ENCODE peak calls at places on chromosomes 1 and 21, in four cellular contexts. W, T, U and P are unnamed samples.

GRCh38 chr1:63615809-63616420 is 22.7 kb downstream of the PGM1 start:
- DNase-seq in U (peak; percentile 58), T (peak; percentile 67), W (peak; percentile 61), P (peak; percentile 38)

GRCh38 chr1:182080955-182081582 is 19.6 kb upstream of the ZNF648 start:
- DNase-seq in T (peak; percentile 13), U (no peak), W (peak; percentile 59), P (peak; percentile 48)

GRCh38 chr1:180252638-180253536 is 22.8 kb downstream of the LHX4 start:
- DNase-seq in U (peak; percentile 92), T (peak; percentile 51), W (peak; percentile 81), P (peak; percentile 76)

GRCh38 chr21:26513212-26513611 is 59.9 kb downstream of the CYYR1 start:
- DNase-seq in T (no peak), U (no peak), W (no peak), P (no peak)

GRCh38 chr21:41902946-41903345 is 23.8 kb upstream of the PRDM15 start:
- DNase-seq in W (no peak), U (no peak), T (no peak), P (no peak)

GRCh38 chr1:178126790-178127189 is 32.9 kb downstream of the RASAL2 start:
- DNase-seq in W (no peak), T (peak; percentile 80), U (no peak), P (peak; percentile 83)

GRCh38 chr1:34162852-34163766 is 1.9 kb downstream of the CSMD2 start:
- DNase-seq in U (peak; percentile 84), T (peak; percentile 32), W (peak; percentile 49), P (peak; percentile 74)

GRCh38 chr1:19043579-19044443 is 87.3 kb upstream of the IFFO2 start:
- DNase-seq in T (no peak), U (peak; percentile 4), W (no peak), P (no peak)

GRCh38 chr21:42655797-42656770 is 2.7 kb downstream of the PDE9A start:
- DNase-seq in T (no peak), W (no peak), U (peak; percentile 52), P (no peak)

GRCh38 chr1:225737179-225737578 is 40.4 kb upstream of the SRP9 start:
- DNase-seq in T (no peak), U (no peak), W (no peak), P (peak; percentile 49)

GRCh38 chr1:46219551-46220520 is 16.7 kb downstream of the LURAP1 start:
- DNase-seq in T (no peak), U (no peak), W (no peak), P (no peak)

GRCh38 chr1:24929876-24930702 is at the start of gene RUNX3:
- DNase-seq in U (peak; percentile 74), T (no peak), W (peak; percentile 46), P (peak; percentile 71)

GRCh38 chr1:46526013-46526688 is 25.3 kb downstream of the KNCN start:
- DNase-seq in U (no peak), W (no peak), T (no peak), P (no peak)

GRCh38 chr1:66436378-66437135 is 97.4 kb upstream of the SGIP1 start:
- DNase-seq in W (no peak), U (no peak), T (no peak), P (peak; percentile 41)

GRCh38 chr1:21152423-21153100 is 24.1 kb downstream of the EIF4G3 start:
- DNase-seq in W (no peak), T (no peak), U (no peak), P (no peak)

GRCh38 chr1:103461171-103462105 is 64.1 kb upstream of the RNPC3 start:
- DNase-seq in T (no peak), W (peak; percentile 8), U (no peak), P (peak; percentile 4)

GRCh38 chr1:197622371-197622770 is 152.9 kb downstream of the DENND1B start:
- DNase-seq in T (no peak), W (no peak), U (no peak), P (no peak)

GRCh38 chr1:156502749-156503671 is 2.4 kb upstream of the MEF2D start:
- DNase-seq in W (no peak), U (peak; percentile 84), T (no peak), P (peak; percentile 96)

GRCh38 chr1:92784051-92784638 is 763 bp downstream of the EVI5 start:
- DNase-seq in W (peak; percentile 20), U (no peak), T (peak; percentile 9), P (peak; percentile 20)

DNA sequence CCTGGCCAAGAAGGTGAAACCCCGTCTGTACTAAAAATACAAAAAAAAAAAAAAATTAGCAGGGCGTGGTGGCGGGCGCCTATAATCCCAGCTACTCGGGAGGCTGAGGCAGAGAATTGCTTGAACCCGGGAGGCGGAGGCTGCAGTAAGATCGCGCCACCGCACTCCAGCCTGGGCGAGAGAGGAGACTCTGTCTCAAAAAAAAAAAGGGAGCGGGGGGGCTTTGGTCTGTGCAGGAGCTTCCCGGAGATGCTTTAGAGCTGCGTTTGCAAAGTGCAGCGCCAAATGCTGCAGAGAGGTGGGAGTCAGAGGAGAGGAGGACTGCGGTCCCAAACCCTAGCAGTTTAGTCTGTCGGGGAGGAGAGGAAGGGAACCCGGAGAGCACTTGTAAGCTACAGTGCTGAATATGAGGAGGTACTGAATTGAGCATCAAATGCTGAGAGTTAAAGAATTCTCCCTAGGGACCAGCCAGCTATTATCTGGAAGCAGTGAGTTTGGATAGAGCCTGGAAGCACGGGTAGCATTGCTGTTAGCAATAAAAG is 569 bp downstream of the FALEC start:
- DNase-seq in U (no peak), T (no peak), W (peak; percentile 39), P (no peak)
- TF ChIP-seq HMGXB4 in U (no peak), T (no peak), W (peak; percentile 30), P (no peak)

GRCh38 chr1:248871837-248872401 is 13.0 kb upstream of the ZNF692 start:
- DNase-seq in W (no peak), U (no peak), T (no peak), P (no peak)

GRCh38 chr1:248872752-248873408 is 14.0 kb upstream of the ZNF692 start:
- DNase-seq in T (peak; percentile 80), W (peak; percentile 76), U (peak; percentile 75), P (peak; percentile 82)

GRCh38 chr1:248873409-248873992 is 14.6 kb upstream of the ZNF692 start:
- DNase-seq in T (peak; percentile 92), W (peak; percentile 84), U (peak; percentile 97), P (peak; percentile 79)

DNA sequence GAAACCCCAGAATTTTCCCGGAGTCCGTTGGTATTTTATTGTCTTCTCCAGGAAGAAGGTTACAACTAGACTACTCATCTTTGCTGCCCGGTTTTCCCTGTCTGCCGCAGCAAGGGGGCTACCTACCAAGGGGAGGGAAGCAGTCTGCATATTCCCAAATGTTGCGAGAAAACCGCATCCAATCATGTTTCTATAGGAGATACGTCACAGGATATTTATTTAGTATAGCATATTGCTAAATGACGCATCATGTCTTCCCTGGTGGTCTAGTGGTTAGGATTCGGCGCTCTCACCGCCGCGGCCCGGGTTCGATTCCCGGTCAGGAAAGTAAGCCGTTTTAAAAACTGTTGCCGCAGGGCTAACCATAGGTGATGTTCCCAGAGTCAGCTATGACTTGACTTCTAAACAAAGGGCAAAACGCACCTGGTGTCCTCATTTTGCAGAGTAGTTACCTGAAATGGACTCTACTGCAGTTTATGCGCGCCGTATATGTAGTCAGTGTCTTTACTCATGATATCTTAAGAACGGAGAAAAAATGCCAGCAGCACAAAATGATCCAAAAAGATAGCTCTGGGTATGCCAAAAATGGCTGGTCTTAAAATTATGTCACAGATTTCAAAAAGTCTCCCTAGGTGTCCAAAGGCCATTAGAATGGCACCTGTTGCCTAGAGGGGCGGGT is 15.2 kb upstream of the ZNF692 start:
- DNase-seq in W (peak; percentile 65), U (peak; percentile 77), T (peak; percentile 89), P (peak; percentile 66)
- TF ChIP-seq JUN in W (no peak), U (no peak), T (no peak), P (no peak)

DNA sequence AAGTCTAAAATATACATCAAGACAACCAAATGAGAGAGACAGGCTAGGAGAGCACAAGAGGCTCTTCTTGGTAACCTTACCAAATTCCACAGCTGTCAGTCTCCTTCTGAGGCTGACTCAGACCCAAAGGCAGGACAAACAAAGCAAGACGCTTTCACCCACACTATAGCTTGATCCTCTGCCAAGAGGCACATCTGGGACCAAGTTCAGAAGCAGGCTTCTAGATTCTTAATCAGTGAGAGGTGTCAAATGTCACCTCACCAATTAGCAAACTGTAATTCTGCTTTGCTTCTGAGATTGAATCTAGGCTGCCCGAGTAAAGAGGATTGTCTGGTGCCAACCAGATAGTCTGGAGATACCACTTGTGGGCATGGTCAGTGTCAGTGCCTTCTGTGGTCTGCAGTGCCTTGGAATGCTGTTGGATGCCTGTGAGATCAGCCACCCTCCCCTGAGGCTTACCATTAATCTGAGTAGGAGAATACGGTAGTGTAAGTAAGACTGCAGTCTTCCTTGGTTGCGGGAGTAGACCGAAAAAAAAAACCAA is 151.0 kb downstream of the FMN2 start:
- DNase-seq in T (no peak), W (no peak), U (no peak), P (peak; percentile 22)
- TF ChIP-seq HMGXB4 in T (no peak), W (no peak), U (no peak), P (no peak)

GRCh38 chr1:11729498-11730428 is 6.2 kb upstream of the AGTRAP start:
- DNase-seq in T (peak; percentile 23), U (no peak), W (peak; percentile 55), P (no peak)
- TF ChIP-seq JUN in T (no peak), U (no peak), W (peak; percentile 51), P (no peak)

DNA sequence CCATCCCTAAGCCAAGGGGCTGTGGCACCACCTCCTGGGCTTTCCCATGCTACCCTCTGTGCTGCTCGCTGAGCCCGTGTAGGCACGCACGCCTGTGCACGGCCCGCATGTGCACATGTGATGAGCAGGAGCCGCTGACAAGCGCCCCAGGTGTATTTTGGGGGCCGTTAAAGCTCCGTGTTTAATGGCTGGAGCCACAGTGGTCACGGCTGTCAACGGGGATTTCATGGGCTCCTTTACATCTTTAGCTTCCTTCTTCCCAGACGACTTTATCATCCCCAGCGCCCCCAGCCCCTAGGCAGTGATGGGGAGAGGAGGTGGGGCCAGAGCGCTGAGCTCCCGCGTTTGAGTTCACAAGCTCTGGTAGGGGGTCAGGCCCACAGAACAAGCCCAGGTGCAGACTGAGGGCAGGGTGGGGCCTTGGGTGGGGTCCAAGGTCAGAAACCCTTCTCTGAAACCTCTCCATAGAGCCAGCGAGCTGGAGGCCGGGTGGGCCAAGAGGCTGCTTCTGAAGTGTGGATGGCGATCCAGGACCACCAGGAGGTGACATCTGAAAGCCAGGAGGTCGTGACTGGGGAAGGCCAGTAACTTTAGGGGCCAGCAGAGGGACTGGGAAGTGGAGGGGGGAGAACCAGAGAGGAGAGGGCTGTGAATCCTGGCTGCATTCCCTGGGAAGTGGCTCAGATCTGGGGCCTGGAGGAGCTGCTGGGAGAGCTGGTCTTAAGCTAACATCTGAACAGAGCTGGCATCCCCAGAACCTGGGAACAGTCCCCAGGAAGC is 11.5 kb upstream of the EPHA8 start:
- DNase-seq in T (no peak), U (no peak), W (no peak), P (no peak)
- TF ChIP-seq HMGXB4 in T (no peak), U (no peak), W (no peak), P (no peak)